ENCODE peak calls at places on chromosomes 11 and 22, in six cellular contexts. G, D, T, Y, H and E are unnamed samples.

GRCh38 chr11:117905524-117905923 is 23.7 kb downstream of the TMPRSS13 start:
- DNase-seq in G (no peak), D (no peak), T (no peak), Y (no peak), H (no peak), E (no peak)

GRCh38 chr11:12677131-12677530 is 2.9 kb downstream of the TEAD1 start:
- DNase-seq in G (peak), D (peak), T (no peak), Y (no peak), H (no peak), E (no peak)

GRCh38 chr11:80383655-80384054 is 942.8 kb upstream of the TENM4 start:
- DNase-seq in G (no peak), D (no peak), T (peak), Y (no peak), H (no peak), E (no peak)

GRCh38 chr11:35039076-35039475 is 99.9 kb upstream of the CD44 start:
- DNase-seq in G (no peak), D (no peak), T (no peak), Y (no peak), H (no peak), E (no peak)

GRCh38 chr22:36328635-36329216 is 59.0 kb downstream of the MYH9 start:
- DNase-seq in G (no peak), D (peak), T (peak), Y (peak), H (no peak), E (peak)

GRCh38 chr22:40485813-40486610 is 115.6 kb downstream of the SGSM3 start:
- DNase-seq in G (peak), D (peak), T (peak), Y (no peak), H (no peak), E (no peak)

GRCh38 chr22:33302049-33302545 is 243.9 kb upstream of the SYN3 start:
- DNase-seq in G (peak), D (peak), T (peak), Y (peak), H (peak), E (peak)

GRCh38 chr22:29298641-29299040 is 7.8 kb upstream of the GAS2L1 start:
- DNase-seq in G (no peak), D (no peak), T (no peak), Y (no peak), H (no peak), E (no peak)

GRCh38 chr11:114262681-114263509 is 33.3 kb upstream of the NNMT start:
- DNase-seq in G (peak), D (peak), T (no peak), Y (no peak), H (no peak), E (no peak)

GRCh38 chr11:5626191-5626590 is 1.4 kb downstream of the TRIM34 start:
- DNase-seq in G (peak), D (no peak), T (no peak), Y (no peak), H (no peak), E (no peak)

GRCh38 chr11:69167916-69168691 is 12.4 kb downstream of the SMIM38 start:
- DNase-seq in G (peak), D (no peak), T (no peak), Y (no peak), H (no peak), E (no peak)

GRCh38 chr11:130816516-130816915 is 99.8 kb downstream of the SNX19 start:
- DNase-seq in G (no peak), D (no peak), T (no peak), Y (no peak), H (no peak), E (no peak)

GRCh38 chr22:39616781-39617180 is 46.2 kb downstream of the CACNA1I start:
- DNase-seq in G (no peak), D (no peak), T (no peak), Y (no peak), H (no peak), E (no peak)

GRCh38 chr11:57499413-57499982 is 16.0 kb downstream of the SLC43A1 start:
- DNase-seq in G (peak), D (peak), T (peak), Y (peak), H (peak), E (peak)

GRCh38 chr11:99068832-99069231 is 48.1 kb downstream of the CNTN5 start:
- DNase-seq in G (no peak), D (no peak), T (no peak), Y (no peak), H (no peak), E (no peak)

GRCh38 chr11:116598556-116598955 is 174.2 kb downstream of the BUD13 start:
- DNase-seq in G (no peak), D (no peak), T (no peak), Y (no peak), H (no peak), E (no peak)

GRCh38 chr11:82814379-82814778 is 80.7 kb upstream of the FAM181B start:
- DNase-seq in G (no peak), D (no peak), T (no peak), Y (no peak), H (no peak), E (no peak)

GRCh38 chr22:45504703-45505341 is 2.1 kb downstream of the FBLN1 start:
- DNase-seq in G (no peak), D (peak), T (no peak), Y (no peak), H (peak), E (no peak)

GRCh38 chr22:17637490-17638181 is 921 bp upstream of the BCL2L13 start:
- DNase-seq in G (no peak), D (no peak), T (no peak), Y (no peak), H (no peak), E (no peak)

GRCh38 chr11:8354622-8355417 is 91.1 kb upstream of the LMO1 start:
- DNase-seq in G (no peak), D (peak), T (no peak), Y (no peak), H (no peak), E (no peak)

GRCh38 chr11:68270334-68271022 is 1.3 kb downstream of the C11orf24 start:
- DNase-seq in G (peak), D (no peak), T (no peak), Y (no peak), H (no peak), E (no peak)

GRCh38 chr11:123045101-123045500 is 16.8 kb downstream of the HSPA8 start:
- DNase-seq in G (no peak), D (no peak), T (no peak), Y (no peak), H (no peak), E (no peak)

GRCh38 chr22:28963362-28963761 is 80.0 kb downstream of the ZNRF3 start:
- DNase-seq in G (no peak), D (no peak), T (no peak), Y (no peak), H (no peak), E (no peak)

GRCh38 chr11:66570826-66571222 is 2.4 kb upstream of the CTSF start:
- DNase-seq in G (no peak), D (no peak), T (no peak), Y (no peak), H (no peak), E (no peak)

GRCh38 chr11:1346669-1347390 is 37.4 kb upstream of the TOLLIP start:
- DNase-seq in G (no peak), D (no peak), T (no peak), Y (no peak), H (no peak), E (no peak)

GRCh38 chr11:48900131-48900800 is 83.4 kb downstream of the TRIM51G start:
- DNase-seq in G (no peak), D (no peak), T (no peak), Y (no peak), H (no peak), E (no peak)

GRCh38 chr22:25172153-25172552 is 27.5 kb upstream of the CRYBB3 start:
- DNase-seq in G (no peak), D (no peak), T (peak), Y (no peak), H (no peak), E (no peak)

GRCh38 chr22:20531404-20532181 is 24.2 kb downstream of the MED15 start:
- DNase-seq in G (peak), D (peak), T (peak), Y (peak), H (no peak), E (peak)

GRCh38 chr22:43428005-43428485 is 16.2 kb downstream of the MPPED1 start:
- DNase-seq in G (no peak), D (no peak), T (no peak), Y (no peak), H (no peak), E (no peak)

GRCh38 chr11:117470576-117470975 is 142.9 kb downstream of the CEP164 start:
- DNase-seq in G (no peak), D (no peak), T (no peak), Y (no peak), H (no peak), E (no peak)

GRCh38 chr11:107457205-107457557 is 444 bp downstream of the CWF19L2 start:
- DNase-seq in G (peak), D (peak), T (no peak), Y (no peak), H (no peak), E (no peak)

GRCh38 chr11:102791271-102792036 is 6.5 kb downstream of the MMP1 start:
- DNase-seq in G (no peak), D (peak), T (no peak), Y (no peak), H (no peak), E (no peak)

GRCh38 chr11:61966673-61967176 is 709 bp downstream of the FTH1 start:
- DNase-seq in G (no peak), D (peak), T (no peak), Y (no peak), H (no peak), E (no peak)

GRCh38 chr22:24060375-24060788 is 49.3 kb downstream of the CABIN1 start:
- DNase-seq in G (no peak), D (peak), T (peak), Y (peak), H (no peak), E (peak)

GRCh38 chr11:14312736-14313438 is 46.1 kb downstream of the RRAS2 start:
- DNase-seq in G (no peak), D (peak), T (no peak), Y (peak), H (no peak), E (no peak)

GRCh38 chr11:75270896-75271415 is 30.4 kb downstream of the TPBGL start:
- DNase-seq in G (peak), D (no peak), T (no peak), Y (no peak), H (no peak), E (no peak)

GRCh38 chr11:22130462-22131053 is 62.3 kb upstream of the ANO5 start:
- DNase-seq in G (no peak), D (no peak), T (no peak), Y (no peak), H (no peak), E (no peak)
- TF ChIP-seq CTCF in G (peak), D (no peak), T (no peak), Y (no peak), H (peak), E (peak)

DNA sequence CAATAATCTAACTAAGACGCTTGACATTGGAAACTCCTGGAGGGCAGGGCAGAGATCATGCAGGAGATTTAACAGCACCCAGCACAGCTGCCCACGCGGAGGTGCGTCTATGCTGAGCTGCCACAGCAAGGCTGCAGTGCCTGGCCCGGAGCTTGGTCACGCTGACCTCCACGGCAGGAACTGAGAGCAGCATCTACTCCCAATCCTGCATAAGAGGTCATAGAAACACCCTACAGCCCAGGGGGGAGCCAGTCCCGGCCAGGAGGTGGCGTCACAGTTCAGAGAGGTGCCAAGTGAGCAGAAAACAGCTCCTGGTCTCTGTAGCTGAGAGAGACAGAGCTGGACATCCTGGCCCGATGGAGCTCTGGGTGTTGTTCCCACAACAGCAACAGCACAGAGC is 121.1 kb upstream of the TMEM45B start:
- DNase-seq in G (no peak), D (no peak), T (no peak), Y (no peak), H (no peak), E (no peak)
- TF ChIP-seq CTCF in G (no peak), D (no peak), T (no peak), Y (peak), H (no peak), E (no peak)

GRCh38 chr22:48663297-48663696 is 1164.4 kb downstream of the BRD1 start:
- DNase-seq in G (no peak), D (no peak), T (no peak), Y (no peak), H (no peak), E (no peak)
- TF ChIP-seq CTCF in G (no peak), D (peak), T (peak), Y (peak), H (peak), E (no peak)

GRCh38 chr11:64253043-64253442 is 1.7 kb downstream of the PLCB3 start:
- DNase-seq in G (no peak), D (no peak), T (no peak), Y (no peak), H (no peak), E (no peak)

GRCh38 chr11:64250875-64251721 is at the start of gene PLCB3:
- DNase-seq in G (no peak), D (peak), T (peak), Y (no peak), H (peak), E (no peak)

GRCh38 chr11:64253481-64253880 is 2.2 kb downstream of the PLCB3 start:
- DNase-seq in G (no peak), D (no peak), T (no peak), Y (no peak), H (no peak), E (no peak)

GRCh38 chr11:64251722-64251985 is 324 bp downstream of the PLCB3 start:
- DNase-seq in G (no peak), D (no peak), T (no peak), Y (no peak), H (no peak), E (no peak)

GRCh38 chr11:64251986-64252837 is 882 bp downstream of the PLCB3 start:
- DNase-seq in G (no peak), D (peak), T (peak), Y (no peak), H (no peak), E (no peak)
- TF ChIP-seq CTCF in G (peak), D (peak), T (no peak), Y (peak), H (peak), E (peak)

GRCh38 chr22:42050641-42051040 is 20.0 kb downstream of the NAGA start:
- DNase-seq in G (no peak), D (no peak), T (no peak), Y (no peak), H (no peak), E (no peak)
- TF ChIP-seq CTCF in G (no peak), D (no peak), T (no peak), Y (no peak), H (no peak), E (no peak)

DNA sequence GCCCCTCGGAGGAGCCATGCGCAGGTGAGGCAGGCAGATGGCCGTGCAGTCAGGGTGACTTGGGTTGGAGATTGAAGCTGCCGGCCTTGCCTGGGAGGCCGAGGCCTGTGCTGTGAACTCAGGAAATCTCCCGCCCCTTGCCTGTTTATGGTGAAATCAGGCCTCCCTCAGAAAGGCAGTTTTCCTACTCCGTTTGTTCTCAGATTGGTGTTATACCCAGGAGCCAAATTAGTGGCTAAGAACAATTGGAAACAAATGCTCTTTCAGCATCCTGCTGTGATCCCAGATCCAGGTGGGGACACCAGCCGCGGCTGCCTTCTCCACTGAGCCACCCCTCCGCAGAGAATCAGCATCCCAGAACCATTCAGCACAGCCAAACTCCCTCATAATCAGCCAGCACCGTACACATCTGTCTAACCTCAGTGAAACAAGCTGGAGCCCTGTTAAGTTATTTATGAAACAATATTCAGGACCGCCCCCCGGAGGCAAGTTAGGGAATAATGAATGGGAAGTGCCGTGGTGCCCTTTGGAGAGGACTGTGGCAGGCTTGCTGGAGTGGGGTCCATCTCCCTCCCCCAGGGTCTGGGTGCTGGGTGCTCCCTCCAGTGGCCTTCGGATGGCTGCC is 60.0 kb downstream of the PKNOX2 start:
- DNase-seq in G (no peak), D (peak), T (no peak), Y (no peak), H (no peak), E (peak)
- TF ChIP-seq CTCF in G (no peak), D (peak), T (no peak), Y (peak), H (peak), E (peak)

GRCh38 chr11:59898046-59898445 is 19.5 kb downstream of the OOSP3 start:
- DNase-seq in G (no peak), D (no peak), T (no peak), Y (no peak), H (no peak), E (no peak)
- TF ChIP-seq CTCF in G (no peak), D (no peak), T (no peak), Y (no peak), H (no peak), E (no peak)

GRCh38 chr22:38291201-38291777 is 18.5 kb upstream of the TMEM184B start:
- DNase-seq in G (no peak), D (no peak), T (no peak), Y (no peak), H (no peak), E (no peak)
- TF ChIP-seq CTCF in G (no peak), D (no peak), T (no peak), Y (no peak), H (no peak), E (no peak)